ENCODE peak calls at places on chromosomes 1 and 21, in ten cellular contexts. U is left ventricle myocardium inferior; K is H9; L is AG04450; T is sigmoid colon; A is prostate gland; F is HCT116; R is CD8-positive, alpha-beta T cell; Z is colonic mucosa; X is CD4-positive, alpha-beta T cell. C is an unnamed sample. For H3K9me3, the result is how much of the 10 kb centered on the place peaks cover.

GRCh38 chr1:246158131-246158530 is 348.9 kb downstream of the SMYD3 start:
- DNase-seq in U (no peak), K (no peak), L (no peak), T (no peak), A (no peak), F (no peak), R (no peak), Z (no peak), X (no peak), C (no peak)

GRCh38 chr1:167755568-167756145 is 33.9 kb downstream of the MPZL1 start:
- DNase-seq in U (no peak), K (no peak), L (no peak), T (no peak), A (no peak), F (no peak), R (no peak), Z (no peak), X (no peak), C (no peak)

GRCh38 chr1:34898220-34898820 is 31.1 kb downstream of the DLGAP3 start:
- DNase-seq in U (no peak), K (no peak), L (no peak), T (no peak), A (no peak), F (no peak), R (no peak), Z (no peak), X (no peak), C (no peak)

GRCh38 chr21:35053356-35054096 is 4.4 kb upstream of the RUNX1 start:
- DNase-seq in U (no peak), K (no peak), L (no peak), T (peak), A (no peak), F (no peak), R (no peak), Z (no peak), X (no peak), C (no peak)

GRCh38 chr1:42682739-42683529 is 716 bp downstream of the YBX1 start:
- DNase-seq in U (peak), K (peak), L (peak), T (peak), A (peak), F (peak), R (peak), Z (peak), X (peak), C (peak)

GRCh38 chr1:44237721-44238457 is 24.6 kb downstream of the DMAP1 start:
- DNase-seq in U (no peak), K (peak), L (no peak), T (peak), A (peak), F (peak), R (peak), Z (peak), X (peak), C (no peak)

GRCh38 chr21:31931644-31932469 is 59.0 kb downstream of the HUNK start:
- DNase-seq in U (no peak), K (no peak), L (no peak), T (no peak), A (no peak), F (no peak), R (no peak), Z (no peak), X (no peak), C (no peak)

GRCh38 chr1:232435746-232436145 is 194.2 kb downstream of the SIPA1L2 start:
- DNase-seq in U (no peak), K (no peak), L (peak), T (peak), A (no peak), F (no peak), R (no peak), Z (no peak), X (no peak), C (peak)

GRCh38 chr1:85911742-85912141 is 203.5 kb upstream of the ZNHIT6 start:
- DNase-seq in U (no peak), K (no peak), L (no peak), T (no peak), A (no peak), F (peak), R (no peak), Z (no peak), X (no peak), C (no peak)

GRCh38 chr1:154154534-154155181 is at the start of gene NUP210L:
- DNase-seq in U (peak), K (peak), L (peak), T (peak), A (peak), F (no peak), R (no peak), Z (peak), X (no peak), C (peak)

GRCh38 chr1:8629241-8630091 is 188.0 kb downstream of the RERE start:
- DNase-seq in U (no peak), K (no peak), L (peak), T (no peak), A (no peak), F (no peak), R (no peak), Z (no peak), X (no peak), C (no peak)

GRCh38 chr1:159924791-159925712 is at the start of gene TAGLN2:
- DNase-seq in U (peak), K (peak), L (peak), T (peak), A (peak), F (peak), R (peak), Z (peak), X (peak), C (peak)

GRCh38 chr1:1989759-1990158 is 13.8 kb downstream of the CFAP74 start:
- DNase-seq in U (no peak), K (no peak), L (no peak), T (no peak), A (no peak), F (no peak), R (no peak), Z (no peak), X (no peak), C (peak)

GRCh38 chr1:183407961-183408360 is 10.2 kb downstream of the NMNAT2 start:
- DNase-seq in U (no peak), K (no peak), L (no peak), T (no peak), A (no peak), F (no peak), R (no peak), Z (no peak), X (no peak), C (no peak)

GRCh38 chr1:210445931-210446330 is 117.2 kb downstream of the HHAT start:
- DNase-seq in U (no peak), K (no peak), L (no peak), T (no peak), A (no peak), F (no peak), R (no peak), Z (no peak), X (no peak), C (no peak)

GRCh38 chr1:79469121-79469520 is 462.6 kb upstream of the ADGRL4 start:
- DNase-seq in U (no peak), K (no peak), L (no peak), T (no peak), A (no peak), F (no peak), R (no peak), Z (no peak), X (no peak), C (no peak)

GRCh38 chr1:188499690-188500089 is 1670.9 kb downstream of the PLA2G4A start:
- DNase-seq in U (no peak), K (no peak), L (no peak), T (no peak), A (no peak), F (no peak), R (no peak), Z (no peak), X (no peak), C (no peak)

GRCh38 chr1:6041432-6042062 is 4.1 kb upstream of the KCNAB2 start:
- DNase-seq in U (no peak), K (peak), L (no peak), T (no peak), A (no peak), F (no peak), R (no peak), Z (peak), X (no peak), C (no peak)

GRCh38 chr1:82227286-82227685 is 426.6 kb downstream of the ADGRL2 start:
- DNase-seq in U (no peak), K (no peak), L (no peak), T (no peak), A (no peak), F (no peak), R (no peak), Z (no peak), X (no peak), C (no peak)

GRCh38 chr1:107933736-107934135 is 31.2 kb downstream of the VAV3 start:
- DNase-seq in U (no peak), K (no peak), L (no peak), T (no peak), A (no peak), F (no peak), R (no peak), Z (no peak), X (no peak), C (no peak)

GRCh38 chr1:79646885-79647284 is 640.4 kb upstream of the ADGRL4 start:
- DNase-seq in U (no peak), K (peak), L (no peak), T (no peak), A (no peak), F (no peak), R (no peak), Z (no peak), X (no peak), C (no peak)

GRCh38 chr1:156601122-156601830 is at the start of gene GPATCH4:
- DNase-seq in U (peak), K (peak), L (peak), T (peak), A (peak), F (peak), R (peak), Z (peak), X (peak), C (peak)

GRCh38 chr1:43757343-43758053 is 50.2 kb downstream of the ST3GAL3 start:
- DNase-seq in U (no peak), K (no peak), L (no peak), T (no peak), A (peak), F (no peak), R (no peak), Z (no peak), X (no peak), C (no peak)

GRCh38 chr1:1279028-1279427 is 1.2 kb upstream of the SCNN1D start:
- DNase-seq in U (no peak), K (no peak), L (no peak), T (no peak), A (no peak), F (no peak), R (no peak), Z (no peak), X (no peak), C (no peak)

GRCh38 chr1:43366601-43367025 is 1.2 kb downstream of the ELOVL1 start:
- DNase-seq in U (no peak), K (no peak), L (no peak), T (no peak), A (no peak), F (no peak), R (no peak), Z (no peak), X (no peak), C (no peak)

GRCh38 chr1:6249732-6250689 is 6.0 kb downstream of the HES3 start:
- DNase-seq in U (no peak), K (no peak), L (no peak), T (no peak), A (no peak), F (no peak), R (no peak), Z (no peak), X (no peak), C (no peak)

GRCh38 chr1:53892911-53893310 is 1.1 kb upstream of the DIO1 start:
- DNase-seq in U (no peak), K (no peak), L (no peak), T (no peak), A (no peak), F (no peak), R (no peak), Z (no peak), X (no peak), C (peak)

GRCh38 chr21:26939532-26940181 is 27.2 kb downstream of the ADAMTS5 start:
- DNase-seq in U (peak), K (no peak), L (no peak), T (no peak), A (no peak), F (no peak), R (no peak), Z (no peak), X (no peak), C (peak)

GRCh38 chr1:37094302-37094701 is 60.0 kb upstream of the GRIK3 start:
- DNase-seq in U (no peak), K (no peak), L (no peak), T (no peak), A (no peak), F (no peak), R (no peak), Z (no peak), X (no peak), C (no peak)

GRCh38 chr1:203526572-203526971 is 32.6 kb downstream of the OPTC start:
- DNase-seq in U (no peak), K (no peak), L (no peak), T (peak), A (no peak), F (no peak), R (no peak), Z (no peak), X (no peak), C (no peak)

GRCh38 chr1:68449901-68450300 is at the start of gene RPE65:
- DNase-seq in U (no peak), K (no peak), L (no peak), T (no peak), A (no peak), F (no peak), R (no peak), Z (no peak), X (no peak), C (no peak)

GRCh38 chr1:119773711-119774241 is 5.1 kb upstream of the HMGCS2 start:
- DNase-seq in U (no peak), K (no peak), L (no peak), T (no peak), A (no peak), F (no peak), R (no peak), Z (peak), X (no peak), C (no peak)

GRCh38 chr1:1205769-1206375 is 520 bp downstream of the TNFRSF18 start:
- DNase-seq in U (peak), K (no peak), L (no peak), T (no peak), A (no peak), F (no peak), R (no peak), Z (no peak), X (peak), C (no peak)

GRCh38 chr1:171743014-171743870 is 1.4 kb upstream of the VAMP4 start:
- DNase-seq in U (no peak), K (no peak), L (peak), T (no peak), A (peak), F (no peak), R (no peak), Z (peak), X (no peak), C (no peak)

GRCh38 chr1:171740987-171741871 is 636 bp downstream of the VAMP4 start:
- DNase-seq in U (peak), K (no peak), L (no peak), T (peak), A (peak), F (no peak), R (peak), Z (peak), X (peak), C (peak)

GRCh38 chr1:171742577-171742922 is 685 bp upstream of the VAMP4 start:
- DNase-seq in U (peak), K (peak), L (no peak), T (peak), A (peak), F (no peak), R (no peak), Z (peak), X (peak), C (peak)

GRCh38 chr1:171740356-171740863 is 1.5 kb downstream of the VAMP4 start:
- DNase-seq in U (no peak), K (no peak), L (no peak), T (no peak), A (no peak), F (no peak), R (no peak), Z (no peak), X (no peak), C (no peak)

DNA sequence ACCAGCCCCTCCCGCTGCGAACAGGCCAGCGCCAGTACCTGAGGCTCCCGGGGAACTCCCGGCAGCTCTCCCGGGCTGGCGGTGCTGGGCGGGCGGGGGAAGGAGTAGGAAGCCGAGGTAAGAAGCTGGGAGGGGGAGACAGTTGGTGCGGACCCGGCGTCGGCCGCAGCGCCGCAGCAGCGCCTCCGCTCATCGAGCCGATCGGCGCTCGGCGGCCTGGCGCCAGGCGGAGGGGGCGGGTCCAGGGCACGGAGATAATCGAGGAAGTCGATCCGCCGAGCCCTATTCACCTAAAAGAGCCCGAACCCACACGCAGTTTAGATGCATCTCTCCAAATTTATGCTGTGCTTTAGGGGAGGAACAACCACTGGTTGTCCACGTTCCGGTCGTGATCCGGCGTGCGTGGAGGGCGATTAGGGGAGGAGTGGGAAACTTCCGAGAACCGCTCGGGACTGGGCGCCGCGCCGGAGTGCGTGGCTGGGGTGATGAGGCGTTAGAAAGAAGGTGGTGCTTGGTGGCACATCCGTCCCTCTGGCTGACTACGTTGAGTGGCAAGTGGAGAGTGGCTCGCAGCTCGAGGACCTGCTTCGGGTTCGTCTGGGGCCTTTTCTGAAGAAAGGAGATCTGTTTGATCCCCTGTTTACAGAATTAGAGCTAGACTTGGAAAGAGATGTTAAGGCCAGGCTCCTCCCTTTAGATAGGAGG is at the start of gene VAMP4:
- DNase-seq in U (peak), K (peak), L (no peak), T (peak), A (peak), F (peak), R (peak), Z (peak), X (peak), C (peak)
- TF ChIP-seq CTCF in U (no peak), K (no peak), L (no peak), T (no peak), A (peak), F (no peak), R (no peak), Z (no peak), X (no peak), C (no peak)

DNA sequence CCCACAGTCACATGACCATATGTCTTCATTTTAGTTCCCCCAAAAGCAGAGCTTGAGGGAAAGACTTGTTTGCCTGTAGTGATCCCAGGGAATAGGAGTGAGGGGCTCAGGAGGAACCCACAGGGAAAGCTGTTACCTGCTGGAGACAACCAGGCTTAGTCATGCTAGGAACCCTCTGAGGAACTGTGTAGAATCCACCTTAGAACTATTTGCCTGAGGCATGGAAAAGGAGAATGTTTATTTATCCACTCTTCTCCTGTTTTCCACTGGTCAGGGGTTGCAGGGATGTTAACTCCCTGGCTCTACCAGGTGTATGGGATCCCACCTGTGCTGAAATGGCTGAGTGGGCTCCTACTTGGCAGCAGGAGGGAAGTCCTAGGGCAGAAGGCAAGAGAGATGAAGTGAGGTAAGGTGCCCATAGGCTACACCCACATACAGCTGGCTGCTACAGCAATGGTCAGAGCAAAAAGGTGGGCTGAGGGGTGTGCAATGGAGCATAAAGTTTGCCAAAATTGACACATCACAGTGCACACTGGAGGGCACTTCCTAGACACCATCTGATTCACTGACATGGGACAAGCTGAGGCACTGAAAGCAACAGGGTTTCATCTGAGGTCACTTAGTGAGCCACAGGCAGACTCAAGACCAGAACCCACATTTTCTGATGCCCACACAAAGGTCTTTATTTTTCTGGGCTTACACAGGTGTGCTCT is 29.7 kb upstream of the CYP4B1 start:
- DNase-seq in U (no peak), K (no peak), L (no peak), T (no peak), A (no peak), F (no peak), R (no peak), Z (no peak), X (no peak), C (no peak)
- H3K9me3 ChIP-seq in U (half or more), K (under half), L (under half), T (under half), A (under half), F (under half), R (under half), Z (under half), X (under half), C (under half)

GRCh38 chr1:21619041-21619947 is 49.9 kb downstream of the RAP1GAP start:
- DNase-seq in U (no peak), K (no peak), L (no peak), T (no peak), A (no peak), F (no peak), R (no peak), Z (no peak), X (no peak), C (no peak)
- TF ChIP-seq CTCF in U (no peak), K (no peak), L (no peak), T (no peak), A (no peak), F (no peak), R (no peak), Z (no peak), X (no peak), C (no peak)

GRCh38 chr1:3925762-3926161 is 25.7 kb upstream of the C1orf174 start:
- DNase-seq in U (no peak), K (no peak), L (no peak), T (no peak), A (no peak), F (no peak), R (no peak), Z (no peak), X (no peak), C (no peak)
- H3K9me3 ChIP-seq in U (under half), K (under half), L (under half), T (under half), A (under half), F (under half), R (under half), Z (under half), X (under half), C (under half)

GRCh38 chr1:99955375-99955774 is 14.4 kb upstream of the SLC35A3 start:
- DNase-seq in U (no peak), K (no peak), L (no peak), T (no peak), A (no peak), F (no peak), R (no peak), Z (no peak), X (no peak), C (no peak)
- TF ChIP-seq CTCF in U (no peak), K (no peak), L (no peak), T (no peak), A (no peak), F (no peak), R (no peak), Z (no peak), X (no peak), C (no peak)

DNA sequence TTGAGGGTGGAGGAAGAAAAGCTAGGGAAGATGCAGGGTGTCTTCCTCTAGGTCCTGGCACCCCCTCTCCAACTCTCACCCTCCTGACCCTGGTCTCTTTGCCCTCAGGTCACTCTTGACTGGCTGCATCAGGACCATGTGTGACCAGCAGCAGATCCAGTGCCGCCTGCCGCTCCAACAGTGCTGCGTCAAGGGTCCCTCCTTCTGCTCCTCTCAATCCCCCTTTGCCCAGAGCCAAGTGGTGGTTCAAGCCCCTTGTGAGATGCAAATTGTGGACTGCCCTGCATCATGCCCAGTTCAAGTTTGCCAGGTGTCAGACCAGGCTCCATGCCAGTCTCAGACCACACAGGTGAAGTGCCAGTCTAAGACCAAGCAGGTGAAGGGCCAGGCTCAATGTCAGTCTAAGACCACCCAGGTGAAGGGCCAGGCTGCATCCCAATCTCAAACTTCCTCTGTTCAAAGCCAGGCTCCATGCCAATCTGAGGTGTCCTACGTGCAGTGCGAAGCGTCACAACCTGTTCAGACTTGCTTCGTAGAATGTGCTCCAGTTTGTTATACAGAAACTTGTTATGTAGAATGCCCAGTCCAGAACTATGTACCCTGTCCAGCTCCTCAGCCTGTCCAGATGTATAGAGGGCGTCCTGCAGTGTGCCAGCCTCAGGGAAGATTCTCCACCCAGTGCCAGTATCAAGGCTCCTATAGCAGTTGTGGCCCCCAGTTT is 1.8 kb downstream of the KPRP start:
- DNase-seq in U (no peak), K (no peak), L (no peak), T (no peak), A (no peak), F (no peak), R (no peak), Z (no peak), X (no peak), C (no peak)
- H3K9me3 ChIP-seq in U (under half), K (half or more), L (under half), T (under half), A (under half), F (under half), R (under half), Z (under half), X (under half), C (under half)

C was measured in heart right ventricle.